ENCODE peak calls at places on chromosomes 2 and 18, in six cellular contexts. P, L, X, B, V and A are unnamed samples.

GRCh38 chr2:69242651-69243051 is 144.4 kb downstream of the GFPT1 start:
- DNase-seq in V (no peak), P (peak), L (no peak), X (no peak), B (no peak), A (peak)

GRCh38 chr2:120720746-120721145 is 14.9 kb upstream of the GLI2 start:
- DNase-seq in L (no peak), V (no peak), X (no peak), P (no peak), B (no peak), A (no peak)

GRCh38 chr18:58493070-58493469 is 135.8 kb downstream of the ALPK2 start:
- DNase-seq in L (no peak), V (no peak), X (no peak), P (no peak), B (no peak), A (no peak)

GRCh38 chr2:25664531-25665307 is 8.7 kb downstream of the DTNB start:
- DNase-seq in P (no peak), V (no peak), X (peak), B (no peak), L (peak), A (peak)

GRCh38 chr2:181946444-181947127 is 39.1 kb upstream of the PPP1R1C start:
- DNase-seq in X (no peak), B (no peak), L (no peak), V (no peak), P (no peak), A (no peak)

GRCh38 chr2:131029812-131030211 is 63.4 kb downstream of the FAM168B start:
- DNase-seq in V (no peak), X (no peak), L (no peak), P (no peak), B (no peak), A (no peak)

GRCh38 chr2:121907905-121908304 is 152.5 kb downstream of the TSN start:
- DNase-seq in X (no peak), L (no peak), V (no peak), P (no peak), B (no peak), A (no peak)

GRCh38 chr2:210475726-210476125 is 833 bp downstream of the LANCL1 start:
- DNase-seq in X (no peak), V (no peak), L (no peak), P (no peak), B (no peak), A (no peak)

GRCh38 chr2:143778981-143779380 is 649.8 kb downstream of the ARHGAP15 start:
- DNase-seq in B (no peak), V (no peak), X (no peak), P (no peak), L (no peak), A (no peak)

GRCh38 chr2:166229678-166230023 is 101.8 kb upstream of the SCN1A start:
- DNase-seq in B (no peak), X (no peak), P (no peak), L (no peak), V (no peak), A (no peak)

GRCh38 chr2:197498937-197499593 is 575 bp downstream of the HSPD1 start:
- DNase-seq in X (peak), B (peak), V (peak), L (peak), P (no peak), A (no peak)

GRCh38 chr2:85564144-85564563 is 2.9 kb upstream of the GGCX start:
- DNase-seq in B (no peak), X (no peak), V (no peak), L (no peak), P (no peak), A (no peak)

GRCh38 chr2:103427567-103427966 is 665.7 kb downstream of the TMEM182 start:
- DNase-seq in B (no peak), L (no peak), V (no peak), X (no peak), P (no peak), A (no peak)

GRCh38 chr2:145044506-145044905 is 524.6 kb upstream of the ZEB2 start:
- DNase-seq in X (no peak), P (no peak), L (no peak), B (no peak), V (no peak), A (no peak)

GRCh38 chr2:214649440-214650205 is 159.9 kb downstream of the BARD1 start:
- DNase-seq in P (no peak), X (no peak), B (no peak), L (no peak), V (no peak), A (no peak)

GRCh38 chr18:13220326-13220991 is 1.9 kb downstream of the LDLRAD4 start:
- DNase-seq in P (no peak), L (no peak), V (no peak), B (no peak), X (no peak), A (no peak)

GRCh38 chr2:86300496-86300895 is 36.9 kb downstream of the REEP1 start:
- DNase-seq in B (no peak), P (no peak), V (no peak), X (no peak), L (no peak), A (no peak)

GRCh38 chr2:127570282-127571250 is 35.1 kb downstream of the MYO7B start:
- DNase-seq in L (no peak), B (no peak), X (no peak), P (no peak), V (no peak), A (no peak)

GRCh38 chr2:221075203-221075602 is 496.9 kb downstream of the EPHA4 start:
- DNase-seq in L (no peak), P (no peak), B (no peak), V (no peak), X (no peak), A (peak)

GRCh38 chr2:207635468-207636200 is 10.4 kb upstream of the METTL21A start:
- DNase-seq in B (no peak), X (no peak), P (no peak), V (no peak), L (no peak), A (no peak)

GRCh38 chr18:32319084-32319483 is 129.2 kb downstream of the MEP1B start:
- DNase-seq in L (no peak), P (no peak), V (no peak), B (no peak), X (no peak), A (no peak)

GRCh38 chr2:108199726-108200125 is 40.0 kb upstream of the SULT1C3 start:
- DNase-seq in B (no peak), X (no peak), L (no peak), V (no peak), P (no peak), A (no peak)

GRCh38 chr2:98118161-98118560 is 31.2 kb downstream of the VWA3B start:
- DNase-seq in P (no peak), X (no peak), V (no peak), B (no peak), L (no peak), A (no peak)

GRCh38 chr2:158269143-158269542 is 167.5 kb downstream of the UPP2 start:
- DNase-seq in P (no peak), L (no peak), V (no peak), B (no peak), X (no peak), A (no peak)

GRCh38 chr2:117859924-117860647 is 45.6 kb downstream of the DDX18 start:
- DNase-seq in P (no peak), L (no peak), X (no peak), V (no peak), B (no peak), A (no peak)

GRCh38 chr2:24559714-24560113 is 68.7 kb downstream of the NCOA1 start:
- DNase-seq in P (peak), V (no peak), X (no peak), B (no peak), L (no peak), A (no peak)

GRCh38 chr2:134570676-134571075 is 148.1 kb downstream of the TMEM163 start:
- DNase-seq in P (no peak), V (no peak), L (no peak), B (no peak), X (no peak), A (no peak)

GRCh38 chr2:172293952-172294351 is 133.4 kb upstream of the ITGA6 start:
- DNase-seq in L (no peak), V (no peak), X (peak), B (no peak), P (no peak), A (peak)

GRCh38 chr2:39504790-39505335 is 67.8 kb upstream of the MAP4K3 start:
- DNase-seq in V (no peak), B (no peak), X (no peak), L (no peak), P (no peak), A (no peak)

GRCh38 chr2:197704434-197705142 is 581 bp upstream of the MARS2 start:
- DNase-seq in L (peak), X (no peak), V (peak), B (no peak), P (no peak), A (no peak)

GRCh38 chr2:178296394-178297090 is 102.2 kb downstream of the OSBPL6 start:
- DNase-seq in L (no peak), X (no peak), P (no peak), B (no peak), V (no peak), A (no peak)

GRCh38 chr2:183606718-183607085 is 482.5 kb downstream of the NUP35 start:
- DNase-seq in V (no peak), P (no peak), X (no peak), L (no peak), B (no peak), A (no peak)

GRCh38 chr2:176088937-176089842 is 3.3 kb upstream of the HOXD13 start:
- DNase-seq in V (no peak), B (no peak), X (no peak), P (no peak), L (no peak), A (no peak)